ENCODE peak calls at places on chromosomes 6 and 20, in four cellular contexts. D is neural crest cell, L is cardiac fibroblast, J is astrocyte of the cerebellum. R is an unnamed sample.

GRCh38 chr6:134166529-134167221 is 114.3 kb upstream of the SLC2A12 start:
- DNase-seq in D (no peak), L (peak; percentile 50), J (no peak), R (no peak)

GRCh38 chr20:5715068-5715841 is 34.9 kb upstream of the SHLD1 start:
- DNase-seq in D (no peak), L (no peak), J (no peak), R (no peak)

GRCh38 chr20:63947638-63948456 is 8.4 kb downstream of the UCKL1 start:
- DNase-seq in D (no peak), L (no peak), J (no peak), R (no peak)

GRCh38 chr20:44079291-44079690 is 107.7 kb downstream of the JPH2 start:
- DNase-seq in D (no peak), L (peak; percentile 9), J (no peak), R (no peak)

GRCh38 chr6:168188310-168188973 is 109.4 kb upstream of the FRMD1 start:
- DNase-seq in D (no peak), L (no peak), J (no peak), R (no peak)

GRCh38 chr20:34076952-34077351 is 35.1 kb downstream of the EIF2S2 start:
- DNase-seq in D (no peak), L (no peak), J (no peak), R (no peak)

GRCh38 chr6:46949662-46950280 is 28.0 kb upstream of the ADGRF5 start:
- DNase-seq in D (no peak), L (peak; percentile 67), J (no peak), R (no peak)

GRCh38 chr6:16440656-16441212 is 202.3 kb downstream of the GMPR start:
- DNase-seq in D (no peak), L (no peak), J (no peak), R (no peak)

GRCh38 chr20:11585752-11586352 is 331.8 kb upstream of the BTBD3 start:
- DNase-seq in D (no peak), L (peak; percentile 25), J (peak; percentile 19), R (no peak)

GRCh38 chr6:139433647-139434419 is 59.4 kb upstream of the CITED2 start:
- DNase-seq in D (no peak), L (peak; percentile 53), J (no peak), R (no peak)

GRCh38 chr20:4091332-4092135 is 76.2 kb upstream of the RNF24 start:
- DNase-seq in D (peak; percentile 75), L (peak; percentile 72), J (no peak), R (peak; percentile 65)

GRCh38 chr6:61977951-61978350 is 308.1 kb downstream of the KHDRBS2 start:
- DNase-seq in D (no peak), L (no peak), J (no peak), R (no peak)

GRCh38 chr6:141359953-141360352 is 772.8 kb upstream of the GJE1 start:
- DNase-seq in D (no peak), L (peak; percentile 29), J (peak; percentile 31), R (no peak)

GRCh38 chr6:85111481-85112001 is 338.3 kb upstream of the NT5E start:
- DNase-seq in D (no peak), L (peak; percentile 70), J (peak; percentile 19), R (no peak)

GRCh38 chr6:26233608-26234420 is 131.2 kb upstream of the BTN3A2 start:
- DNase-seq in D (no peak), L (peak; percentile 73), J (no peak), R (peak; percentile 63)

GRCh38 chr20:35700625-35701148 is 1.5 kb downstream of the ROMO1 start:
- DNase-seq in D (no peak), L (no peak), J (no peak), R (no peak)

GRCh38 chr6:85344996-85345395 is 104.9 kb upstream of the NT5E start:
- DNase-seq in D (no peak), L (no peak), J (no peak), R (no peak)

GRCh38 chr6:156262014-156262413 is 515.2 kb upstream of the ARID1B start:
- DNase-seq in D (no peak), L (no peak), J (no peak), R (no peak)

GRCh38 chr6:137498488-137499219 is 4.5 kb upstream of the OLIG3 start:
- DNase-seq in D (no peak), L (no peak), J (no peak), R (no peak)

GRCh38 chr6:35008858-35009257 is 119.8 kb downstream of the ANKS1A start:
- DNase-seq in D (no peak), L (no peak), J (no peak), R (no peak)

GRCh38 chr6:4460595-4461475 is 315.4 kb upstream of the CDYL start:
- DNase-seq in D (peak; percentile 26), L (peak; percentile 72), J (no peak), R (no peak)

GRCh38 chr6:155544677-155545076 is 89.0 kb upstream of the NOX3 start:
- DNase-seq in D (no peak), L (no peak), J (no peak), R (no peak)

GRCh38 chr6:21166754-21167153 is 426.8 kb upstream of the SOX4 start:
- DNase-seq in D (no peak), L (no peak), J (no peak), R (no peak)

GRCh38 chr20:53785320-53785719 is 191.7 kb upstream of the ZNF217 start:
- DNase-seq in D (no peak), L (no peak), J (no peak), R (no peak)
- TF ChIP-seq CTCF in D (no peak), L (no peak), J (no peak), R (no peak)

DNA sequence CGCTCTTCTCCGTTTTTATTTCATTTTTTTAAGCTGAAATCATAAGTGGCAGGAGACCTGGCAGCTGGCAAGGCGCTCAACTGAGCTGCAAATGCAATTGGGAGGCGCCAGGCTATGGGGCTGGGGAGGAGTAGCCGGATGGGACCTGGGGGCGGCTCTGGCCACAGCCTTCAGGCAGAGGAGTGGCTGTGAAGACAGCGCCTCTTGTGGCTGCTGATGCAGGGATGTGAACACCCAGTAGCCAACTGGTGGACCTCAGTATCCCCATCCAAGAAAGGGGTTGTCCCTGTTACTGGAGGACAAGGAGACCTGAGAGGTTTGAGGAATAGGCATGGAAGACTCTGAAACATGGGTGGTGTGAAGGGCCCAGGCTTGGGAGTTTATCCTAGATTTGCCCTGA is 12.6 kb downstream of the KCNK17 start:
- DNase-seq in D (peak; percentile 6), L (no peak), J (no peak), R (no peak)
- TF ChIP-seq CTCF in D (peak; percentile 42), L (peak; percentile 33), J (peak; percentile 28), R (no peak)

GRCh38 chr20:62352402-62353288 is 14.5 kb downstream of the LAMA5 start:
- DNase-seq in D (no peak), L (peak; percentile 20), J (no peak), R (no peak)
- TF ChIP-seq CTCF in D (no peak), L (no peak), J (no peak), R (no peak)

GRCh38 chr6:12602951-12603710 is 113.4 kb upstream of the PHACTR1 start:
- DNase-seq in D (no peak), L (peak; percentile 86), J (peak; percentile 65), R (peak; percentile 20)
- TF ChIP-seq CTCF in D (peak; percentile 73), L (peak; percentile 52), J (peak; percentile 54), R (no peak)

DNA sequence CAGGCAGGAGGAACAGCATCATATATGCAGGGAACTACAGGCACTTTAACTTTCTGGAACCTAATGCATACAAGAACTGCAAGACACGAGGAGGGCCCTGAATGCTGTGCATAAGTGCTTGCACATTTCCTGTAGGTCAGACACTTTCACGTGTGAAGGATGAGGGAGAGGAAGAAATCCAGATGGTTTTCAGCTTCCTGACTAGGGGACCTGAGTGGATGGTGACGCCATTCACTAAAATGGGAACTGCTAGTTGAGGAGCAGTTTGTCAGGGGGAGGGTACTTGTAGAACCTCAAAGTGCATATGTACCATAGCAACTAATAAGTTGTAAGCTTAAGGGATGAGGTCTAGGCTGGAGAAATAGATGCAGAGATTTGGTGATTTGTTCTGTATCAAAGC is 4.8 kb downstream of the CCN6 start:
- DNase-seq in D (no peak), L (no peak), J (no peak), R (no peak)
- TF ChIP-seq CTCF in D (no peak), L (no peak), J (no peak), R (no peak)

GRCh38 chr20:38168791-38169589 is 3.9 kb upstream of the TGM2 start:
- DNase-seq in D (no peak), L (no peak), J (no peak), R (no peak)
- TF ChIP-seq CTCF in D (no peak), L (no peak), J (no peak), R (no peak)

R was measured in GM20000.